ENCODE peak calls at places on chromosome 4, in seven cellular contexts. G, F, Y, A, U, Q and S are unnamed samples.

GRCh38 chr4:73895201-73896177 is 26.3 kb downstream of the CXCL1 start:
- DNase-seq in G (no peak), F (no peak), Y (no peak), A (no peak), U (no peak), Q (no peak), S (no peak)

GRCh38 chr4:168440442-168441264 is 39.6 kb downstream of the DDX60L start:
- DNase-seq in G (no peak), F (no peak), Y (no peak), A (no peak), U (no peak), Q (peak), S (no peak)

GRCh38 chr4:169252339-169253086 is 18.2 kb downstream of the SH3RF1 start:
- DNase-seq in G (no peak), F (no peak), Y (no peak), A (no peak), U (no peak), Q (no peak), S (no peak)

GRCh38 chr4:57265831-57266582 is 155.8 kb upstream of the IGFBP7 start:
- DNase-seq in G (no peak), F (no peak), Y (no peak), A (peak), U (no peak), Q (peak), S (peak)

GRCh38 chr4:110508827-110509446 is 33.0 kb downstream of the ENPEP start:
- DNase-seq in G (no peak), F (no peak), Y (no peak), A (no peak), U (no peak), Q (peak), S (no peak)

GRCh38 chr4:1500966-1501753 is 94.9 kb upstream of the NKX1-1 start:
- DNase-seq in G (no peak), F (no peak), Y (no peak), A (no peak), U (no peak), Q (no peak), S (no peak)

GRCh38 chr4:180380733-180381132 is 1862.5 kb upstream of the TENM3 start:
- DNase-seq in G (no peak), F (no peak), Y (no peak), A (no peak), U (no peak), Q (peak), S (no peak)

GRCh38 chr4:184684491-184685189 is 35.1 kb downstream of the PRIMPOL start:
- DNase-seq in G (no peak), F (no peak), Y (no peak), A (no peak), U (no peak), Q (no peak), S (no peak)

GRCh38 chr4:184568770-184569169 is 80.5 kb downstream of the CASP3 start:
- DNase-seq in G (no peak), F (no peak), Y (no peak), A (no peak), U (no peak), Q (no peak), S (no peak)

GRCh38 chr4:51840791-51841190 is 2.2 kb upstream of the DCUN1D4 start:
- DNase-seq in G (no peak), F (no peak), Y (no peak), A (no peak), U (no peak), Q (peak), S (no peak)

GRCh38 chr4:141154725-141155124 is 21.5 kb upstream of the RNF150 start:
- DNase-seq in G (no peak), F (no peak), Y (no peak), A (no peak), U (no peak), Q (no peak), S (no peak)